ENCODE peak calls at places on chromosomes 1 and 21, in eight cellular contexts. P is foreskin melanocyte, W is retinal pigment epithelial cell, L is fibroblast of pulmonary artery, V is lower lobe of right lung, I is H54, J is WTC11, H is ELF-1. B is an unnamed sample.

GRCh38 chr1:31421404-31422040 is 8.5 kb downstream of the SERINC2 start:
- DNase-seq in H (peak; percentile 77), V (no peak), I (no peak), P (no peak), W (no peak), L (peak; percentile 34), J (peak; percentile 65), B (no peak)

GRCh38 chr1:24966724-24967346 is 36.8 kb upstream of the RUNX3 start:
- DNase-seq in P (no peak), I (peak; percentile 48), V (no peak), W (peak; percentile 22), J (no peak), L (peak; percentile 88), H (no peak), B (no peak)

GRCh38 chr21:34885636-34886553 is 163.2 kb downstream of the RUNX1 start:
- DNase-seq in I (no peak), L (peak; percentile 54), P (no peak), J (peak; percentile 47), H (peak; percentile 64), W (no peak), V (no peak), B (no peak)

GRCh38 chr1:201665036-201665435 is 126.1 kb downstream of the NAV1 start:
- DNase-seq in I (no peak), H (no peak), P (no peak), J (no peak), V (no peak), W (no peak), L (no peak), B (no peak)

GRCh38 chr1:153470707-153471106 is 10.3 kb upstream of the S100A7 start:
- DNase-seq in P (no peak), I (no peak), V (no peak), L (peak; percentile 58), J (no peak), H (no peak), W (no peak), B (no peak)

GRCh38 chr1:207581496-207582168 is 63.3 kb upstream of the CR1L start:
- DNase-seq in P (peak; percentile 59), H (peak; percentile 29), W (no peak), I (no peak), L (no peak), V (no peak), J (no peak), B (no peak)

GRCh38 chr1:28796321-28797213 is 15.4 kb upstream of the OPRD1 start:
- DNase-seq in I (no peak), H (no peak), W (no peak), P (no peak), V (no peak), J (peak; percentile 39), L (no peak), B (no peak)

GRCh38 chr1:97489834-97490233 is 431.0 kb downstream of the DPYD start:
- DNase-seq in J (no peak), V (no peak), L (peak; percentile 84), H (no peak), I (no peak), P (no peak), W (no peak), B (peak; percentile 4)

GRCh38 chr1:12314328-12314903 is 84.6 kb downstream of the VPS13D start:
- DNase-seq in L (peak; percentile 48), W (peak; percentile 19), V (no peak), I (peak; percentile 5), J (no peak), P (no peak), H (no peak), B (no peak)

GRCh38 chr1:159804924-159805323 is 2.8 kb downstream of the FCRL6 start:
- DNase-seq in L (no peak), V (no peak), I (peak; percentile 42), H (no peak), P (peak; percentile 27), J (no peak), W (no peak), B (no peak)

GRCh38 chr1:86965012-86965826 is 50.8 kb downstream of the HS2ST1 start:
- DNase-seq in P (peak; percentile 32), W (no peak), V (no peak), J (no peak), I (no peak), L (peak; percentile 73), H (peak; percentile 48), B (no peak)

GRCh38 chr1:53145942-53146708 is 3.7 kb upstream of the SLC1A7 start:
- DNase-seq in J (no peak), P (peak; percentile 33), W (peak; percentile 99), V (peak; percentile 61), L (peak; percentile 99), H (peak; percentile 88), I (peak; percentile 94), B (peak; percentile 96)

GRCh38 chr1:61450454-61451213 is 274.3 kb downstream of the TM2D1 start:
- DNase-seq in I (no peak), P (no peak), J (no peak), H (no peak), W (no peak), V (no peak), L (peak; percentile 50), B (no peak)

GRCh38 chr21:25313891-25314646 is 293.2 kb downstream of the MRPL39 start:
- DNase-seq in I (no peak), J (no peak), V (no peak), P (no peak), L (peak; percentile 67), H (no peak), W (peak; percentile 4), B (no peak)

GRCh38 chr1:209884665-209885117 is 53.3 kb upstream of the SYT14 start:
- DNase-seq in I (peak; percentile 92), J (no peak), V (no peak), H (peak; percentile 45), L (peak; percentile 99), W (peak; percentile 100), P (peak; percentile 100), B (peak; percentile 88)

GRCh38 chr1:40530735-40531380 is 579 bp upstream of the ZNF684 start:
- DNase-seq in L (peak; percentile 67), H (no peak), V (no peak), W (no peak), I (no peak), P (no peak), J (no peak), B (no peak)

GRCh38 chr1:11799896-11800295 is 5.9 kb downstream of the MTHFR start:
- DNase-seq in I (no peak), J (no peak), V (no peak), H (no peak), L (no peak), W (no peak), P (no peak), B (no peak)

GRCh38 chr21:25626752-25627151 is 12.3 kb upstream of the JAM2 start:
- DNase-seq in P (peak; percentile 53), V (no peak), W (no peak), I (no peak), L (peak; percentile 9), H (peak; percentile 17), J (no peak), B (no peak)

GRCh38 chr1:77978293-77978968 is 441 bp downstream of the FUBP1 start:
- DNase-seq in J (peak; percentile 40), V (no peak), L (peak; percentile 95), I (peak; percentile 16), P (no peak), H (peak; percentile 95), W (peak; percentile 86), B (peak; percentile 78)

GRCh38 chr1:8667869-8668595 is 149.4 kb downstream of the RERE start:
- DNase-seq in W (no peak), H (no peak), V (no peak), L (peak; percentile 50), P (no peak), J (no peak), I (no peak), B (no peak)

GRCh38 chr1:230822092-230822581 is 46.2 kb downstream of the C1orf198 start:
- DNase-seq in V (no peak), H (no peak), I (no peak), P (no peak), J (no peak), W (no peak), L (no peak), B (peak; percentile 78)

GRCh38 chr21:36499578-36500471 is 19.9 kb upstream of the CLDN14 start:
- DNase-seq in V (no peak), J (no peak), H (peak; percentile 59), W (no peak), P (no peak), L (peak; percentile 45), I (no peak), B (no peak)